ENCODE peak calls at places on chromosomes 11 and 22, in six cellular contexts. C is stimulated activated naive CD8-positive, alpha-beta T cell treated with anti-CD3 and anti-CD28 coated beads, Interleukin-15, Interleukin-2, amounts not matched to agents 100 U/mL and 50 U/mL, for 24 hours; Y is cardiac fibroblast; W is stimulated activated CD4-positive, alpha-beta T cell treated with anti-CD3 and anti-CD28 coated beads, Interleukin-4, amount 100 ng/mL, for 24 hours; E is uterus; S is T1000. N is an unnamed sample.

GRCh38 chr22:50189849-50190181 is 4.1 kb downstream of the TRABD start:
- DNase-seq in S (no peak), C (no peak), W (no peak), E (no peak), Y (no peak), N (no peak)

GRCh38 chr11:82980292-82980691 is 78.8 kb downstream of the DDIAS start:
- DNase-seq in S (no peak), W (no peak), C (no peak), Y (peak), E (no peak), N (no peak)

GRCh38 chr11:3206128-3206921 is 12.3 kb downstream of the MRGPRG start:
- DNase-seq in W (no peak), E (no peak), C (no peak), S (no peak), Y (no peak), N (no peak)

GRCh38 chr11:288328-289144 is at the start of gene PGGHG:
- DNase-seq in W (no peak), E (peak), Y (no peak), S (no peak), C (peak), N (no peak)

GRCh38 chr11:104899226-104899625 is 966 bp upstream of the CASP12 start:
- DNase-seq in Y (no peak), S (no peak), C (no peak), W (no peak), E (no peak), N (no peak)

GRCh38 chr11:1228921-1229451 is 6.1 kb downstream of the MUC5B start:
- DNase-seq in Y (no peak), W (no peak), C (no peak), S (no peak), E (no peak), N (no peak)

GRCh38 chr11:70443043-70444030 is 45.0 kb downstream of the CTTN start:
- DNase-seq in C (no peak), W (no peak), S (no peak), E (no peak), Y (no peak), N (no peak)

GRCh38 chr11:78577495-78577894 is 2.8 kb upstream of the NARS2 start:
- DNase-seq in Y (no peak), W (no peak), C (no peak), E (no peak), S (no peak), N (no peak)

GRCh38 chr11:131409307-131409706 is 38.9 kb downstream of the NTM start:
- DNase-seq in C (no peak), E (no peak), S (no peak), W (no peak), Y (no peak), N (no peak)

GRCh38 chr11:124612567-124613245 is 1.5 kb downstream of the PANX3 start:
- DNase-seq in E (no peak), S (no peak), C (no peak), W (no peak), Y (no peak), N (no peak)

GRCh38 chr22:37927129-37927936 is 21.2 kb downstream of the MICALL1 start:
- DNase-seq in W (no peak), C (no peak), Y (no peak), E (no peak), S (no peak), N (no peak)